ENCODE peak calls at places on chromosomes 5 and 9, in six cellular contexts. H, U, B, Z, P and D are unnamed samples.

GRCh38 chr5:59185757-59186385 is 603.0 kb downstream of the RAB3C start:
- DNase-seq in U (no peak), B (no peak), H (no peak), Z (no peak), P (no peak), D (no peak)

GRCh38 chr5:50799596-50799995 is 133.2 kb downstream of the PARP8 start:
- DNase-seq in Z (no peak), B (no peak), U (no peak), H (no peak), P (no peak), D (no peak)

GRCh38 chr5:16886793-16887345 is 49.2 kb downstream of the MYO10 start:
- DNase-seq in P (no peak), U (no peak), Z (no peak), B (no peak), H (no peak), D (no peak)

GRCh38 chr5:54944364-54944763 is 41.0 kb downstream of the ESM1 start:
- DNase-seq in Z (peak), B (peak), P (peak), U (no peak), H (peak), D (no peak)

GRCh38 chr9:75667155-75667554 is 223.3 kb upstream of the PCSK5 start:
- DNase-seq in B (no peak), P (no peak), Z (no peak), H (no peak), U (no peak), D (no peak)

GRCh38 chr9:136807281-136808074 is at the start of gene RABL6:
- DNase-seq in B (peak), U (peak), Z (peak), H (peak), P (peak), D (peak)

GRCh38 chr5:116944171-116944570 is 369.5 kb upstream of the SEMA6A start:
- DNase-seq in U (no peak), B (no peak), Z (peak), H (peak), P (no peak), D (peak)

GRCh38 chr5:178387856-178388190 is 155.2 kb upstream of the PHYKPL start:
- DNase-seq in U (no peak), P (no peak), B (no peak), H (no peak), Z (no peak), D (no peak)

GRCh38 chr9:7103382-7104170 is 345.8 kb downstream of the KDM4C start:
- DNase-seq in P (peak), Z (no peak), U (no peak), B (no peak), H (no peak), D (no peak)

GRCh38 chr9:3237121-3237520 is 288.7 kb downstream of the RFX3 start:
- DNase-seq in B (no peak), Z (no peak), H (no peak), P (no peak), U (no peak), D (no peak)

GRCh38 chr5:78540335-78541057 is 108.1 kb downstream of the LHFPL2 start:
- DNase-seq in U (peak), B (no peak), H (no peak), P (no peak), Z (peak), D (peak)

GRCh38 chr5:20554001-20554400 is 566.0 kb upstream of the CDH18 start:
- DNase-seq in P (no peak), B (no peak), U (no peak), Z (peak), H (no peak), D (no peak)

GRCh38 chr9:123238364-123238763 is 30.0 kb downstream of the STRBP start:
- DNase-seq in B (no peak), U (no peak), Z (no peak), H (no peak), P (no peak), D (no peak)

GRCh38 chr5:170154297-170154696 is 48.6 kb downstream of the FOXI1 start:
- DNase-seq in U (no peak), B (no peak), H (no peak), Z (no peak), P (no peak), D (no peak)

GRCh38 chr5:999724-1000123 is 8.9 kb upstream of the NKD2 start:
- DNase-seq in H (no peak), P (no peak), Z (no peak), U (no peak), B (no peak), D (no peak)

GRCh38 chr9:120441446-120442279 is 138.3 kb downstream of the CDK5RAP2 start:
- DNase-seq in Z (no peak), H (no peak), P (peak), B (no peak), U (no peak), D (no peak)

GRCh38 chr9:13589044-13589737 is 309.7 kb upstream of the MPDZ start:
- DNase-seq in B (no peak), P (no peak), Z (no peak), U (no peak), H (no peak), D (no peak)

GRCh38 chr9:97615439-97616072 is 17.6 kb downstream of the TSTD2 start:
- DNase-seq in B (peak), Z (peak), U (no peak), P (peak), H (peak), D (peak)

GRCh38 chr9:91905958-91906585 is 44.0 kb downstream of the ROR2 start:
- DNase-seq in U (no peak), H (peak), B (peak), P (no peak), Z (peak), D (peak)

GRCh38 chr5:52491071-52491828 is 296.5 kb upstream of the ITGA1 start:
- DNase-seq in Z (no peak), B (no peak), H (no peak), P (no peak), U (no peak), D (no peak)

GRCh38 chr5:110351451-110351850 is 375.0 kb downstream of the TMEM232 start:
- DNase-seq in U (no peak), P (no peak), H (no peak), Z (no peak), B (no peak), D (no peak)

GRCh38 chr9:98908897-98909634 is 34.6 kb upstream of the COL15A1 start:
- DNase-seq in B (no peak), H (no peak), P (peak), U (no peak), Z (peak), D (no peak)

GRCh38 chr9:16385590-16386578 is 484.6 kb downstream of the BNC2 start:
- DNase-seq in P (peak), B (no peak), Z (peak), U (no peak), H (no peak), D (no peak)

GRCh38 chr5:177470759-177471536 is 2.5 kb downstream of the DBN1 start:
- DNase-seq in P (no peak), Z (no peak), B (no peak), U (no peak), H (no peak), D (no peak)

GRCh38 chr5:172437445-172438303 is 16.7 kb downstream of the SH3PXD2B start:
- DNase-seq in Z (peak), P (peak), H (no peak), B (no peak), U (peak), D (no peak)

GRCh38 chr5:80151890-80152289 is 104.0 kb downstream of the SERINC5 start:
- DNase-seq in B (no peak), U (no peak), H (no peak), P (no peak), Z (no peak), D (no peak)

GRCh38 chr5:124979174-124979573 is 232.7 kb upstream of the ZNF608 start:
- DNase-seq in H (no peak), P (peak), U (no peak), Z (no peak), B (no peak), D (no peak)

GRCh38 chr5:134275822-134276221 is 49.9 kb upstream of the PPP2CA start:
- DNase-seq in P (peak), H (no peak), U (no peak), B (no peak), Z (no peak), D (no peak)

GRCh38 chr5:139903805-139904565 is 108.4 kb downstream of the PSD2 start:
- DNase-seq in Z (no peak), B (no peak), P (no peak), H (no peak), U (peak), D (no peak)

GRCh38 chr9:16136961-16137360 is 584.1 kb downstream of the CCDC171 start:
- DNase-seq in P (peak), U (no peak), H (no peak), Z (peak), B (no peak), D (no peak)

GRCh38 chr9:75907329-75907728 is 16.9 kb downstream of the PCSK5 start:
- DNase-seq in U (no peak), H (no peak), P (peak), B (no peak), Z (peak), D (peak)

GRCh38 chr5:93477791-93478190 is 103.2 kb downstream of the NR2F1-AS1 start:
- DNase-seq in H (no peak), P (no peak), U (no peak), B (no peak), Z (no peak), D (no peak)

GRCh38 chr9:111099199-111100005 is 61.1 kb upstream of the LPAR1 start:
- DNase-seq in U (no peak), H (no peak), P (no peak), Z (no peak), B (no peak), D (no peak)

GRCh38 chr5:132787076-132787475 is 10.0 kb upstream of the SEPTIN8 start:
- DNase-seq in Z (no peak), B (no peak), U (no peak), H (no peak), P (peak), D (no peak)

GRCh38 chr5:71807909-71808308 is 88.8 kb downstream of the CARTPT start:
- DNase-seq in B (no peak), U (no peak), Z (no peak), P (no peak), H (no peak), D (no peak)

GRCh38 chr5:137401946-137402345 is 97.2 kb downstream of the SPOCK1 start:
- DNase-seq in P (no peak), Z (no peak), B (no peak), U (no peak), H (no peak), D (no peak)

GRCh38 chr9:82223442-82223841 is 234.9 kb downstream of the SPATA31D1 start:
- DNase-seq in U (no peak), H (no peak), B (no peak), Z (peak), P (peak), D (no peak)

GRCh38 chr9:93909242-93909616 is 45.9 kb downstream of the BARX1 start:
- DNase-seq in P (no peak), U (no peak), Z (no peak), H (no peak), B (no peak), D (no peak)